ENCODE peak calls at places on chromosomes 13 and 19, in ten cellular contexts. G is AG10803; O is T-cell; Z is nephron progenitor cell; Y is stimulated activated CD4-positive, alpha-beta T cell treated with anti-CD3 and anti-CD28 coated beads, Interleukin-4, amount 100 ng/mL, for 24 hours; N is fibroblast of lung; P is dermis blood vessel endothelial cell; H is tibial nerve; T is upper lobe of right lung; S is NCI-H2081 treated with DMSO at 0.1 percent for 48 hours. B is an unnamed sample.
A peak's percentile ranks its signal among the peaks of the same experiment; 100 is the strongest.

GRCh38 chr19:2613507-2614295 is 88.8 kb downstream of the GNG7 start:
- DNase-seq in G (peak; percentile 41), O (peak; percentile 24), Z (peak; percentile 58), Y (peak; percentile 66), N (peak; percentile 23), P (peak; percentile 69), H (no peak), T (peak; percentile 77), S (no peak), B (peak; percentile 39)

GRCh38 chr19:47257411-47258169 is 1.3 kb downstream of the CCDC9 start:
- DNase-seq in G (no peak), O (no peak), Z (no peak), Y (no peak), N (no peak), P (no peak), H (no peak), T (no peak), S (no peak), B (no peak)

GRCh38 chr13:110287031-110287828 is 19.7 kb downstream of the COL4A1 start:
- DNase-seq in G (no peak), O (no peak), Z (no peak), Y (no peak), N (peak; percentile 74), P (no peak), H (no peak), T (no peak), S (no peak), B (no peak)

GRCh38 chr13:23617551-23618014 is 47.4 kb downstream of the TNFRSF19 start:
- DNase-seq in G (peak; percentile 70), O (no peak), Z (no peak), Y (no peak), N (peak; percentile 97), P (no peak), H (no peak), T (no peak), S (no peak), B (peak; percentile 29)

GRCh38 chr13:48175200-48175599 is 57.8 kb upstream of the ITM2B start:
- DNase-seq in G (no peak), O (no peak), Z (no peak), Y (no peak), N (no peak), P (no peak), H (no peak), T (no peak), S (no peak), B (no peak)

GRCh38 chr13:23822252-23822824 is 66.9 kb downstream of the MIPEP start:
- DNase-seq in G (peak; percentile 20), O (no peak), Z (no peak), Y (no peak), N (no peak), P (no peak), H (no peak), T (no peak), S (no peak), B (no peak)

GRCh38 chr19:17402982-17403855 is 2.2 kb downstream of the BST2 start:
- DNase-seq in G (no peak), O (no peak), Z (peak; percentile 71), Y (peak; percentile 54), N (no peak), P (peak; percentile 31), H (no peak), T (no peak), S (no peak), B (no peak)

GRCh38 chr19:7636691-7637373 is at the start of gene STXBP2:
- DNase-seq in G (no peak), O (peak; percentile 87), Z (peak; percentile 83), Y (peak; percentile 90), N (no peak), P (peak; percentile 59), H (peak; percentile 37), T (peak; percentile 94), S (peak; percentile 5), B (peak; percentile 46)

GRCh38 chr13:97506511-97506910 is 72.5 kb downstream of the RAP2A start:
- DNase-seq in G (peak; percentile 70), O (no peak), Z (no peak), Y (no peak), N (no peak), P (peak; percentile 74), H (peak; percentile 8), T (no peak), S (no peak), B (no peak)

GRCh38 chr19:10442698-10443097 is 22.4 kb downstream of the PDE4A start:
- DNase-seq in G (no peak), O (no peak), Z (no peak), Y (no peak), N (no peak), P (no peak), H (no peak), T (no peak), S (no peak), B (no peak)

GRCh38 chr19:2269244-2270156 is 12.5 kb downstream of the PEAK3 start:
- DNase-seq in G (peak; percentile 96), O (peak; percentile 97), Z (peak; percentile 99), Y (peak; percentile 98), N (peak; percentile 91), P (peak; percentile 98), H (peak; percentile 92), T (peak; percentile 99), S (peak; percentile 74), B (peak; percentile 84)

GRCh38 chr13:41291246-41291645 is 19.8 kb upstream of the NAA16 start:
- DNase-seq in G (no peak), O (no peak), Z (no peak), Y (no peak), N (no peak), P (no peak), H (no peak), T (no peak), S (no peak), B (no peak)

GRCh38 chr13:59016250-59016649 is 1147.5 kb downstream of the DIAPH3 start:
- DNase-seq in G (no peak), O (no peak), Z (no peak), Y (no peak), N (peak; percentile 57), P (no peak), H (no peak), T (no peak), S (no peak), B (no peak)

GRCh38 chr13:111629016-111629415 is 308.6 kb downstream of the TEX29 start:
- DNase-seq in G (no peak), O (no peak), Z (no peak), Y (no peak), N (no peak), P (no peak), H (no peak), T (no peak), S (no peak), B (no peak)

GRCh38 chr13:101570410-101570809 is 117.9 kb downstream of the ITGBL1 start:
- DNase-seq in G (no peak), O (no peak), Z (no peak), Y (no peak), N (peak; percentile 47), P (peak; percentile 3), H (no peak), T (no peak), S (no peak), B (peak; percentile 84)

GRCh38 chr19:11422163-11423068 is 3.3 kb upstream of the RGL3 start:
- DNase-seq in G (peak; percentile 37), O (peak; percentile 51), Z (peak; percentile 70), Y (peak; percentile 59), N (peak; percentile 17), P (peak; percentile 26), H (peak; percentile 56), T (peak; percentile 94), S (no peak), B (no peak)

GRCh38 chr13:99658266-99658991 is 157.2 kb downstream of the TM9SF2 start:
- DNase-seq in G (peak; percentile 56), O (peak; percentile 50), Z (peak; percentile 64), Y (peak; percentile 56), N (peak; percentile 54), P (peak; percentile 60), H (peak; percentile 29), T (peak; percentile 81), S (peak; percentile 67), B (peak; percentile 22)

GRCh38 chr19:45640849-45641273 is 1.7 kb upstream of the EML2 start:
- DNase-seq in G (no peak), O (no peak), Z (peak; percentile 56), Y (peak; percentile 48), N (no peak), P (no peak), H (no peak), T (peak; percentile 72), S (no peak), B (no peak)

GRCh38 chr19:45499196-45500180 is 1.2 kb downstream of the PPM1N start:
- DNase-seq in G (peak; percentile 18), O (peak; percentile 29), Z (peak; percentile 74), Y (peak; percentile 61), N (no peak), P (peak; percentile 36), H (peak; percentile 43), T (peak; percentile 72), S (no peak), B (no peak)

GRCh38 chr19:51660975-51661600 is 14.5 kb upstream of the SIGLEC14 start:
- DNase-seq in G (peak; percentile 73), O (no peak), Z (peak; percentile 85), Y (peak; percentile 68), N (peak; percentile 54), P (peak; percentile 85), H (peak; percentile 85), T (no peak), S (no peak), B (peak; percentile 34)

GRCh38 chr19:38739440-38740251 is 4.6 kb downstream of the CAPN12 start:
- DNase-seq in G (no peak), O (no peak), Z (no peak), Y (no peak), N (no peak), P (no peak), H (no peak), T (peak; percentile 56), S (no peak), B (no peak)

GRCh38 chr13:35162420-35162819 is 220.3 kb downstream of the NBEA start:
- DNase-seq in G (no peak), O (no peak), Z (no peak), Y (no peak), N (no peak), P (no peak), H (no peak), T (no peak), S (no peak), B (no peak)

GRCh38 chr13:59856281-59856810 is 307.4 kb downstream of the DIAPH3 start:
- DNase-seq in G (no peak), O (no peak), Z (no peak), Y (no peak), N (no peak), P (peak; percentile 40), H (no peak), T (no peak), S (no peak), B (no peak)

GRCh38 chr19:3464797-3465235 is 15.5 kb downstream of the SMIM24 start:
- DNase-seq in G (no peak), O (no peak), Z (no peak), Y (no peak), N (no peak), P (no peak), H (no peak), T (peak; percentile 66), S (no peak), B (no peak)

GRCh38 chr19:10858204-10858828 is 10.1 kb downstream of the C19orf38 start:
- DNase-seq in G (no peak), O (no peak), Z (peak; percentile 59), Y (no peak), N (no peak), P (peak; percentile 62), H (no peak), T (no peak), S (no peak), B (no peak)

GRCh38 chr13:21230516-21230915 is 54.1 kb downstream of the MRPL57 start:
- DNase-seq in G (no peak), O (no peak), Z (no peak), Y (no peak), N (no peak), P (no peak), H (no peak), T (no peak), S (no peak), B (no peak)

GRCh38 chr19:51366999-51367564 is 894 bp upstream of the ETFB start:
- DNase-seq in G (no peak), O (no peak), Z (peak; percentile 43), Y (peak; percentile 43), N (no peak), P (no peak), H (no peak), T (peak; percentile 79), S (no peak), B (no peak)

GRCh38 chr19:38502410-38503143 is 69.1 kb downstream of the RYR1 start:
- DNase-seq in G (no peak), O (no peak), Z (no peak), Y (no peak), N (no peak), P (no peak), H (no peak), T (no peak), S (no peak), B (no peak)